ENCODE peak calls at places on chromosome 5, in eight cellular contexts. S is CD4-positive, alpha-beta T cell; E is IMR-90; Q is hepatocyte; W is upper lobe of left lung; L is adrenal gland; D is left ventricle myocardium inferior; J is left lung. F is an unnamed sample.
A peak's percentile ranks its signal among the peaks of the same experiment; 100 is the strongest.

GRCh38 chr5:135135530-135136201 is 101.6 kb upstream of the PITX1 start:
- DNase-seq in D (peak; percentile 44), J (no peak), W (no peak), S (no peak), E (peak; percentile 79), L (peak; percentile 62), Q (no peak), F (peak; percentile 92)

GRCh38 chr5:65926893-65927292 is 518 bp downstream of the ERBIN start:
- DNase-seq in D (no peak), L (no peak), Q (peak; percentile 33), W (no peak), S (no peak), J (no peak), E (no peak), F (peak; percentile 29)

GRCh38 chr5:90421136-90421535 is 11.6 kb upstream of the CETN3 start:
- DNase-seq in Q (peak; percentile 42), D (no peak), E (peak; percentile 6), W (no peak), S (no peak), L (no peak), J (no peak), F (no peak)

GRCh38 chr5:138246334-138246733 is 28.1 kb downstream of the GFRA3 start:
- DNase-seq in D (no peak), L (no peak), W (no peak), S (no peak), J (no peak), E (no peak), Q (no peak), F (no peak)

GRCh38 chr5:72363146-72363802 is 43.1 kb downstream of the PTCD2 start:
- DNase-seq in S (no peak), D (no peak), J (no peak), E (peak; percentile 87), L (no peak), W (no peak), Q (no peak), F (no peak)

GRCh38 chr5:96567188-96567587 is 95.0 kb upstream of the CAST start:
- DNase-seq in L (no peak), S (no peak), W (no peak), E (peak; percentile 43), Q (no peak), J (no peak), D (no peak), F (no peak)

GRCh38 chr5:25713259-25713658 is 1068.5 kb upstream of the CDH10 start:
- DNase-seq in L (no peak), W (peak; percentile 13), S (no peak), D (no peak), Q (peak; percentile 33), J (no peak), E (no peak), F (no peak)

GRCh38 chr5:9698849-9699240 is 68.7 kb upstream of the TAS2R1 start:
- DNase-seq in D (no peak), S (no peak), W (no peak), J (no peak), Q (no peak), L (no peak), E (no peak), F (no peak)

GRCh38 chr5:7856855-7857254 is 5.9 kb upstream of the CFAP90 start:
- DNase-seq in E (peak; percentile 28), W (no peak), Q (peak; percentile 68), L (no peak), S (no peak), D (no peak), J (no peak), F (no peak)

GRCh38 chr5:103293099-103293498 is 34.5 kb downstream of the MACIR start:
- DNase-seq in L (no peak), J (no peak), D (no peak), Q (no peak), S (no peak), E (no peak), W (no peak), F (no peak)

GRCh38 chr5:171852255-171852681 is 66.7 kb downstream of the SMIM23 start:
- DNase-seq in L (no peak), D (no peak), Q (no peak), E (no peak), W (no peak), J (no peak), S (no peak), F (no peak)
- H3K27ac ChIP-seq in L (no peak overlapping the region), D (no peak overlapping the region), Q (no peak overlapping the region), E (no peak overlapping the region), W (peak overlapping the region; percentile 63), J (no peak overlapping the region), S (no peak overlapping the region), F (no peak overlapping the region)

GRCh38 chr5:133065482-133065881 is 13.7 kb downstream of the HSPA4 start:
- DNase-seq in J (no peak), W (no peak), Q (peak; percentile 17), D (no peak), L (no peak), S (no peak), E (no peak), F (no peak)

GRCh38 chr5:133056891-133057290 is 5.1 kb downstream of the HSPA4 start:
- DNase-seq in D (no peak), L (no peak), Q (no peak), W (no peak), J (no peak), S (no peak), E (no peak), F (no peak)

GRCh38 chr5:133063965-133064364 is 12.2 kb downstream of the HSPA4 start:
- DNase-seq in S (no peak), E (no peak), W (no peak), J (no peak), Q (no peak), D (no peak), L (no peak), F (no peak)

GRCh38 chr5:133054697-133055471 is 3.1 kb downstream of the HSPA4 start:
- DNase-seq in S (no peak), J (no peak), Q (no peak), L (no peak), D (no peak), E (no peak), W (no peak), F (no peak)

DNA sequence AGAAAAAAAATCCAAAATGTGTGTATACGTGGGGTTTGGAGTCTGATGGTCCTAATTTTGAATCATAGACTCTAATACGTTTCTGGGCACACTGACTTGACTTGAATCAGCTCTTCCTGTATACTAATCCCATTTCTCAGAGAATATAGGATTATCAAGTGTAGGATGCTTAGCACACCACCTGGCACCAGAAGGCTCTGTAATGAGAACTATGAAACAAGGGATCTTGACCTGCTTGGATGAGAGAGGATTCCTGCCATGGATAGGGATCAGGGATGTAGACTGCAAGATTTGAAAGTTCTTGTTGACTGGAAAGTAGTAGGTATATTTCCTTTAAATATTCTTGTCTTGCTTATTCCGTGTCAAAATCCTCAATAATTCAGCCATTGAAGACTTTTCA is 7.8 kb downstream of the HSPA4 start:
- DNase-seq in S (no peak), E (no peak), D (no peak), L (no peak), Q (no peak), J (no peak), W (no peak), F (no peak)
- H3K27ac ChIP-seq in S (no peak overlapping the region), E (no peak overlapping the region), D (no peak overlapping the region), L (no peak overlapping the region), Q (no peak overlapping the region), J (no peak overlapping the region), W (no peak overlapping the region), F (no peak overlapping the region)

GRCh38 chr5:80185095-80185494 is 70.8 kb downstream of the SERINC5 start:
- DNase-seq in E (no peak), S (no peak), L (no peak), W (no peak), D (no peak), Q (no peak), J (no peak), F (no peak)
- H3K27ac ChIP-seq in E (no peak overlapping the region), S (peak overlapping the region; percentile 77), L (peak overlapping the region; percentile 26), W (peak overlapping the region; percentile 61), D (no peak overlapping the region), Q (peak overlapping the region; percentile 55), J (peak overlapping the region; percentile 62), F (peak overlapping the region; percentile 62)

DNA sequence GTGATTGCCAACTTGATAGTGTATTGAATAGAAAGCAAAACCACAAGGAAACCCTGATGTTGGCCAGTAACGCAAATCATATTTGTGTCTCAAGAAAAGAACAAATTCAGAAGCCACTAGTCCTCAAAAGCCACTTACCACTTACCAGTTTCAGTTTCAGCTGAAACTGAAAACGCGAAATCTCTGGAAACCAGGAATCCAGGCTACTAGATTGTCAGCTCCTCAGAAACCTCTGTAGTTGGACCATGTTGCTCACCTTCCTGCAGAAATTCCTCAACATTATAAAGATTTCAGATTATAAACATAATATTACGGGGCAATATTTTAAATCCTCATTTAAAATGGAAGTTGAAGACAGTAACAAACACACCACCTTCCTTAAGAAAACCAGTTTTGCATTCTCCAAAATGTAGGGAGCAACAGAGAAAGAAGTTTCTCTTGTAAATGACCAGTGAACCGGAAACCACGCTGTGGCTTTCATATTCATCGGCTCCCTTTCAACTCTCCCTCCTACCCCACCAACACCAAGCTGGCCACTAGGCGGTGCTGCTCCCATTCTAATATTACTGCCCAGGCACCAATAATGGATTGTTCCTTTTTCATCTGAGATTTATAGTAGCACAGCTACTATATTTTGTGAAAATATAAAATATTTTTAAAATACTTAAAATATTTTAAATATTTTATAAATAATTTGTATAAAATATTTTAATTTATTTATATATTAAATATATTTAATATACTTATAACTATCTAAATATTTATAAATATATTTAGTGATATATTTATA is 8.7 kb upstream of the TMED7 start:
- DNase-seq in E (peak; percentile 80), J (peak; percentile 88), L (peak; percentile 96), W (no peak), D (peak; percentile 86), S (peak; percentile 72), Q (peak; percentile 92), F (peak; percentile 93)
- H3K27ac ChIP-seq in E (no peak overlapping the region), J (peak overlapping the region; percentile 79), L (peak overlapping the region; percentile 82), W (peak overlapping the region; percentile 79), D (peak overlapping the region; percentile 64), S (no peak overlapping the region), Q (peak overlapping the region; percentile 42), F (peak overlapping the region; percentile 56)

DNA sequence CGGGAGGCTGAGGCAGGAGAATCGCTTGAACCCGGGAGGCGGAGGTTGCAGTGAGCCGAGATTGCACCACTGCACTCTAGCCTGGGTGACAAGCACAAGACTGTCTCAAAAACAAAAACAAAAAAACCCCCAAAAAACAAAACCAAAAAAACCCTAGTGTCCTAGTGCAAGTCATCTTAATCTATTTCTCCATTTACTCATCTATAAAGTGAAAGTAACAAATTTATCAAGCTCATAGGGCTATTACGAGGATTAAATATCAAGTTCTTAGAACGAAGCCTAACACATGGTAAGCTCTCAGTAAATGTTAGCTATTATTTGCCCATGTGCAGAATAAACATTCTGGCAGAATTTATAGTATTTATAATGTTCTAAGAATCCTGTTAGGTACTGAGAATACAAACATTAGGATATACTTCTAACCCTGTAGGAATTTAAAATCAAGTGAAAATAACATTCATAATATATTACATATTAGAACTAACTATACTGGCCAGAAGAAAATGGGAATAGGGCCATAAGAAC is 45.0 kb downstream of the GOLPH3 start:
- DNase-seq in W (no peak), Q (no peak), E (no peak), D (no peak), S (no peak), L (no peak), J (no peak), F (no peak)
- H3K27ac ChIP-seq in W (no peak overlapping the region), Q (no peak overlapping the region), E (peak overlapping the region; percentile 24), D (no peak overlapping the region), S (no peak overlapping the region), L (no peak overlapping the region), J (no peak overlapping the region), F (no peak overlapping the region)